ENCODE peak calls at places on chromosomes 4 and X, in six cellular contexts. F is CD8-positive, alpha-beta T cell; M is SW480; R is stimulated activated CD4-positive, alpha-beta T cell treated with anti-CD3 and anti-CD28 coated beads, Interleukin-1b, Interleukin-23, amount 100 ng/mL, for 24 hours; X is occipital lobe; L is fibroblast of gingiva. G is an unnamed sample.

GRCh38 chrX:136209016-136209738 is 42.0 kb downstream of the MAP7D3 start:
- DNase-seq in F (no peak), M (no peak), R (peak), X (no peak), L (peak), G (no peak)

GRCh38 chr4:112532267-112532666 is 16.3 kb upstream of the NEUROG2 start:
- DNase-seq in F (no peak), M (no peak), R (no peak), X (no peak), L (no peak), G (no peak)

GRCh38 chrX:119343856-119344255 is 55.3 kb upstream of the SLC25A43 start:
- DNase-seq in F (no peak), M (peak), R (no peak), X (no peak), L (no peak), G (no peak)

GRCh38 chr4:8110071-8110986 is 48.3 kb downstream of the ABLIM2 start:
- DNase-seq in F (no peak), M (no peak), R (no peak), X (no peak), L (no peak), G (no peak)

GRCh38 chr4:24657768-24658617 is 73.6 kb upstream of the DHX15 start:
- DNase-seq in F (no peak), M (peak), R (no peak), X (peak), L (peak), G (peak)

GRCh38 chr4:113837397-113837796 is 75.9 kb upstream of the CAMK2D start:
- DNase-seq in F (no peak), M (peak), R (no peak), X (no peak), L (peak), G (no peak)

GRCh38 chr4:118947095-118947494 is 58.4 kb downstream of the SYNPO2 start:
- DNase-seq in F (no peak), M (no peak), R (no peak), X (no peak), L (no peak), G (no peak)

GRCh38 chr4:3338976-3339531 is 46.2 kb downstream of the RGS12 start:
- DNase-seq in F (no peak), M (no peak), R (no peak), X (no peak), L (no peak), G (no peak)

GRCh38 chr4:128863314-128864075 is 54.0 kb downstream of the JADE1 start:
- DNase-seq in F (peak), M (peak), R (peak), X (peak), L (peak), G (peak)

GRCh38 chr4:3387943-3388348 is 53.8 kb upstream of the HGFAC start:
- DNase-seq in F (no peak), M (no peak), R (no peak), X (no peak), L (peak), G (no peak)

GRCh38 chr4:47913858-47914218 is 545 bp downstream of the NFXL1 start:
- DNase-seq in F (peak), M (peak), R (peak), X (peak), L (no peak), G (peak)

GRCh38 chr4:184228306-184228705 is 10.6 kb upstream of the ENPP6 start:
- DNase-seq in F (no peak), M (no peak), R (no peak), X (no peak), L (no peak), G (no peak)

GRCh38 chrX:72130762-72131231 is 918 bp downstream of the RTL5 start:
- DNase-seq in F (no peak), M (no peak), R (no peak), X (no peak), L (no peak), G (no peak)

GRCh38 chr4:168931215-168931650 is 78.8 kb downstream of the CBR4 start:
- DNase-seq in F (no peak), M (no peak), R (no peak), X (no peak), L (no peak), G (no peak)

GRCh38 chrX:39450578-39450977 is 647.2 kb downstream of the BCOR start:
- DNase-seq in F (no peak), M (no peak), R (no peak), X (no peak), L (no peak), G (no peak)

GRCh38 chrX:18828832-18829404 is 121.5 kb downstream of the PPEF1 start:
- DNase-seq in F (no peak), M (peak), R (no peak), X (no peak), L (no peak), G (no peak)

GRCh38 chr4:22477136-22477793 is 38.6 kb downstream of the ADGRA3 start:
- DNase-seq in F (no peak), M (no peak), R (no peak), X (no peak), L (no peak), G (no peak)

GRCh38 chr4:23811045-23811620 is 78.7 kb downstream of the PPARGC1A start:
- DNase-seq in F (no peak), M (no peak), R (no peak), X (no peak), L (no peak), G (no peak)

GRCh38 chrX:22634081-22634480 is 361.4 kb downstream of the CBLL2 start:
- DNase-seq in F (no peak), M (no peak), R (no peak), X (no peak), L (peak), G (no peak)

GRCh38 chrX:29661290-29661689 is 554.1 kb upstream of the MAGEB2 start:
- DNase-seq in F (no peak), M (peak), R (no peak), X (no peak), L (no peak), G (no peak)

GRCh38 chrX:39158801-39159657 is 357.8 kb downstream of the MID1IP1 start:
- DNase-seq in F (no peak), M (peak), R (no peak), X (no peak), L (no peak), G (peak)

GRCh38 chr4:52076731-52077130 is 25.6 kb downstream of the SPATA18 start:
- DNase-seq in F (no peak), M (no peak), R (no peak), X (no peak), L (no peak), G (no peak)

GRCh38 chr4:31193516-31193915 is 473.3 kb downstream of the PCDH7 start:
- DNase-seq in F (no peak), M (no peak), R (no peak), X (no peak), L (no peak), G (no peak)

GRCh38 chr4:23966720-23967119 is 76.9 kb upstream of the PPARGC1A start:
- DNase-seq in F (no peak), M (no peak), R (no peak), X (no peak), L (no peak), G (no peak)

GRCh38 chr4:185874516-185875230 is 62.7 kb upstream of the SORBS2 start:
- DNase-seq in F (no peak), M (no peak), R (no peak), X (no peak), L (peak), G (no peak)

GRCh38 chrX:12974217-12974796 is 603 bp upstream of the TMSB4X start:
- DNase-seq in F (no peak), M (peak), R (no peak), X (peak), L (peak), G (no peak)

GRCh38 chr4:144202091-144202490 is 61.6 kb upstream of the GYPA start:
- DNase-seq in F (no peak), M (no peak), R (no peak), X (no peak), L (no peak), G (no peak)

GRCh38 chrX:39896951-39897740 is 200.6 kb downstream of the BCOR start:
- DNase-seq in F (no peak), M (peak), R (no peak), X (no peak), L (peak), G (no peak)

GRCh38 chr4:3308691-3309090 is 15.9 kb downstream of the RGS12 start:
- DNase-seq in F (no peak), M (no peak), R (no peak), X (no peak), L (no peak), G (peak)

GRCh38 chrX:3449287-3449686 is 102.8 kb upstream of the MXRA5 start:
- DNase-seq in F (no peak), M (no peak), R (no peak), X (no peak), L (peak), G (no peak)

GRCh38 chrX:154732421-154733071 is 18.3 kb downstream of the GAB3 start:
- DNase-seq in F (no peak), M (no peak), R (no peak), X (no peak), L (no peak), G (no peak)

GRCh38 chr4:39243462-39243861 is 61.1 kb downstream of the WDR19 start:
- DNase-seq in F (no peak), M (no peak), R (no peak), X (no peak), L (no peak), G (no peak)

GRCh38 chrX:135086197-135086854 is 34.0 kb downstream of the ETDB start:
- DNase-seq in F (peak), M (peak), R (no peak), X (no peak), L (peak), G (peak)

GRCh38 chr4:1513936-1514483 is 107.8 kb upstream of the NKX1-1 start:
- DNase-seq in F (no peak), M (no peak), R (no peak), X (no peak), L (no peak), G (no peak)

GRCh38 chrX:12425496-12425895 is 287.2 kb downstream of the FRMPD4 start:
- DNase-seq in F (no peak), M (no peak), R (no peak), X (no peak), L (no peak), G (no peak)

G was measured in NCI-H187.